ENCODE peak calls at places on chromosomes 13 and 19, in four cellular contexts. One of them, this sample, is unnamed.

GRCh38 chr19:53868091-53868891 is 608 bp downstream of the MYADM start:
- DNase-seq in GM12878: no peak
- DNase-seq in H1: peak; percentile 71
- DNase-seq in HepG2: peak; percentile 47
- DNase-seq in this sample: peak; percentile 50

GRCh38 chr19:5134683-5135082 is 165.8 kb downstream of the KDM4B start:
- DNase-seq in GM12878: no peak
- DNase-seq in H1: no peak
- DNase-seq in HepG2: no peak
- DNase-seq in this sample: no peak

GRCh38 chr19:55638864-55639359 is 1.9 kb upstream of the ZNF580 start:
- DNase-seq in GM12878: no peak
- DNase-seq in H1: peak; percentile 72
- DNase-seq in HepG2: peak; percentile 66
- DNase-seq in this sample: no peak

GRCh38 chr13:26978081-26978860 is 193.3 kb downstream of the USP12 start:
- DNase-seq in GM12878: no peak
- DNase-seq in H1: no peak
- DNase-seq in HepG2: no peak
- DNase-seq in this sample: no peak

GRCh38 chr13:99542788-99543406 is 41.6 kb downstream of the TM9SF2 start:
- DNase-seq in GM12878: peak; percentile 92
- DNase-seq in H1: no peak
- DNase-seq in HepG2: no peak
- DNase-seq in this sample: no peak

GRCh38 chr13:44404261-44405139 is 30.9 kb downstream of the SERP2 start:
- DNase-seq in GM12878: no peak
- DNase-seq in H1: no peak
- DNase-seq in HepG2: peak; percentile 93
- DNase-seq in this sample: no peak

GRCh38 chr19:510606-511100 is 3.4 kb downstream of the TPGS1 start:
- DNase-seq in GM12878: peak; percentile 57
- DNase-seq in H1: peak; percentile 98
- DNase-seq in HepG2: peak; percentile 82
- DNase-seq in this sample: peak; percentile 92

GRCh38 chr13:75479102-75479501 is 2.9 kb downstream of the TBC1D4 start:
- DNase-seq in GM12878: no peak
- DNase-seq in H1: no peak
- DNase-seq in HepG2: no peak
- DNase-seq in this sample: no peak

GRCh38 chr19:16216744-16217670 is 19.3 kb downstream of the AP1M1 start:
- DNase-seq in GM12878: no peak
- DNase-seq in H1: no peak
- DNase-seq in HepG2: no peak
- DNase-seq in this sample: no peak

GRCh38 chr19:13880059-13880672 is 3.2 kb downstream of the NANOS3 start:
- DNase-seq in GM12878: peak; percentile 84
- DNase-seq in H1: peak; percentile 100
- DNase-seq in HepG2: peak; percentile 85
- DNase-seq in this sample: peak; percentile 96

GRCh38 chr13:103354189-103354588 is 288.0 kb upstream of the SLC10A2 start:
- DNase-seq in GM12878: no peak
- DNase-seq in H1: no peak
- DNase-seq in HepG2: no peak
- DNase-seq in this sample: no peak

GRCh38 chr13:42218576-42218975 is 53.4 kb upstream of the AKAP11 start:
- DNase-seq in GM12878: no peak
- DNase-seq in H1: no peak
- DNase-seq in HepG2: no peak
- DNase-seq in this sample: no peak

GRCh38 chr19:48796468-48797083 is 14.3 kb downstream of the BCAT2 start:
- DNase-seq in GM12878: no peak
- DNase-seq in H1: no peak
- DNase-seq in HepG2: no peak
- DNase-seq in this sample: peak; percentile 10

GRCh38 chr19:18659281-18660050 is 22.6 kb downstream of the KLHL26 start:
- DNase-seq in GM12878: no peak
- DNase-seq in H1: no peak
- DNase-seq in HepG2: no peak
- DNase-seq in this sample: no peak

GRCh38 chr19:18655173-18655844 is 18.5 kb downstream of the KLHL26 start:
- DNase-seq in GM12878: no peak
- DNase-seq in H1: no peak
- DNase-seq in HepG2: no peak
- DNase-seq in this sample: no peak

GRCh38 chr19:18656337-18657086 is 19.7 kb downstream of the KLHL26 start:
- DNase-seq in GM12878: no peak
- DNase-seq in H1: no peak
- DNase-seq in HepG2: no peak
- DNase-seq in this sample: no peak

GRCh38 chr19:18658366-18658855 is 21.6 kb downstream of the KLHL26 start:
- DNase-seq in GM12878: no peak
- DNase-seq in H1: no peak
- DNase-seq in HepG2: no peak
- DNase-seq in this sample: no peak

DNA sequence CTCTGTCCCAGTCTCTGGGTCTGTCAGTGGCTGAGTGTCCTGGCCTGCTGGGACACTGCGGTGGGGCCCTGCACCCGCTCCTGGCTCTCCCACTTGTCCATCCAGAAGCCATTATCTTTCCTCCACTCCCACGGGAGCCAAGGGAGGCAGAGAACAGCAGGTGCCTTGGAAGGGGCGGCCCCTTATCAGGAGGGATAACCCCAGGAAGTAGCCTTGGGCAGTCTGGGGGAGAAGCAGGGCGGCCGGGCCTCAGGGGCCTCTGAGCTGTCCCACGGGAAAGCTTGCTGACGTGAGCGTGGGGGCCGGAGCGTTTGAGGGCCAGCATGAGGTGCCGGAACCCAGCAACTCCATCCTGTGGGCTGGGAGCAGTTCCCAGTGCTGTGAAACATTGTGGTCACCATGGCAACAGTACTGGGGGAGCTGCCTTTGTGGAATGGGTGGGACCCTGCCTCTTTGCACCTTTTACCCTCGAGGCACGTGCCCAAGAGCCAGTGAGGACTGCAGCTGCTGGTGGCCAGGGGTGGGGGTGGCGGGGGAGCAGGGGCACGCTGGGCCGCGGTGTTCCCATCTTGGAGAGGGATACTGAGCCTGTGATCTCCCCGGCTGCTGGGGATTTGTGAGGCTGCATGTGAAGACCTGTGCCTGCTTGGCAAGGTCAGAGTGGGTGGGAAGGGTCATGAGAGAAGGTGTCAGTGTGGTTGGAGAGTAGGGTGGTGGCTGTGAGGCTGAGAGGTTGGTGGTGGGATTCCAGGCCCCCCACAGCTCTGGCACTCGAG is 20.9 kb downstream of the KLHL26 start:
- DNase-seq in GM12878: no peak
- DNase-seq in H1: no peak
- DNase-seq in HepG2: no peak
- DNase-seq in this sample: peak; percentile 65
- TF ChIP-seq ZNF274 in GM12878: no peak
- TF ChIP-seq ZNF274 in H1: no peak
- TF ChIP-seq ZNF274 in HepG2: no peak
- TF ChIP-seq ZNF274 in this sample: no peak

DNA sequence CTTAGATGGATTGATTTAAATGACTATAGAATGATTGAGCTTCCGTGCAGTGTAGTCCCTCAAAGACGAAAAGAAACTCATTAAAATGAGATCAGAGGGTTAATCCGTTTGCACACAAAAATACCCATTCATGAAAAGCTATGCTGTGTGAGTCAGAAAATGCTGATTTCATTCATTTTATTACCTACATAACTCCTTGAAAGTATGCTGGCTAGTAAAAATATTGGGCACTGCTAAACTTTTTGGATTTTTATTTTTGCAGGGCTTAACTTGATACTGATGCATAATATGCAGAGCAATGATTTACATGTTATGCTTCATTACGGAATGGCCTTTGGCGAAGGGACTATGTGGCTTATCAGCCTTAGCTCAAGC is 54.2 kb downstream of the WDFY2 start:
- DNase-seq in GM12878: no peak
- DNase-seq in H1: no peak
- DNase-seq in HepG2: no peak
- DNase-seq in this sample: no peak
- TF ChIP-seq BRCA1 in GM12878: no peak
- TF ChIP-seq BRCA1 in H1: no peak
- TF ChIP-seq BRCA1 in HepG2: no peak
- TF ChIP-seq BRCA1 in this sample: no peak

DNA sequence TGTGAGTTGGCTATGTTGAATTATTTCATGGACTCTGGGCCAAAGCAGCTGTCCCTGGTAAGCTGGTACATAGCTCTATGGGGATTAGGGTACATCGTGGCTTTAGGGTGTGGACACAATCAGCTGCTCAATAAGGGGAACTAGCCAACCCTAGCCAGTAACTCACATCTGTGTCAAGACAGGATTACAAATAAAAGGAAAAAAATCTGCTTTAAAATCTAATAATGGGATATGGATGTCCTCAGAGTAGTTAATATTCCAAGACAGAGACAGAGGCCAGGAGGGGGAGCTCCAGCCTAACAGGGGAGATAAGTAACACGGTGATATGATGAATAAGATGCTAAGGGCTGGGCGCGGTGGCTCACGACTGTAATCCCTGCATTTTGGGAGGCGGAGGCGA is 21.1 kb upstream of the ZNF766 start:
- DNase-seq in GM12878: no peak
- DNase-seq in H1: peak; percentile 56
- DNase-seq in HepG2: peak; percentile 40
- DNase-seq in this sample: no peak
- TF ChIP-seq ZNF274 in GM12878: no peak
- TF ChIP-seq ZNF274 in H1: no peak
- TF ChIP-seq ZNF274 in HepG2: no peak
- TF ChIP-seq ZNF274 in this sample: no peak

DNA sequence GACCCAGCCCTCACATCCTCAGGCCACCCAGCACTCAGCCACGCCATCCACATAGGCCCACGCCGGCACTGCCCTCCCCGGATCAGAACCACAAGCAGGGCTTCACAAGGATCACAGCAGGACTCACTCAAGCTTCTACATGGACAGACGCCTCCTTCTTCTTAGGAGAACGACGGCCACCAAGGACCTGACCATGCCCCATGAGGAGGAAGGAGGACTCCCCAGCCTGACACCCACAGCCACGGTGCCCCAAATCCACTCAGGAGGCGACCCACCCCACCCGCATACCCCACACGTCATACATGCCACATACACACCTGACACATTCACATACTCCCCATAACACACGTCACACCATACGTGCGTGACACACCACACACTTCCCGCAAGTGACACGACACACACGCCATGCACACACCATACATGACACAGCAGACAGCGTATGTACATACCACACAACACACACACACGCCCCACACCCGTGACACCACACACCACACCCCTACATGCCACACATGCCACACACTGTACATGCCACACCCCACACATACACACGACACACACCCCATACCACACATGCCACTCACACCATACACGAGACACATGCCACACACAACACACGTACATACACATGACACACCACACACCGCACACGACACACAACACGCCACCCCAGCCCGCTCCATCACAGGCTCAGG is 50.4 kb downstream of the MLLT1 start:
- DNase-seq in GM12878: no peak
- DNase-seq in H1: no peak
- DNase-seq in HepG2: no peak
- DNase-seq in this sample: no peak
- TF ChIP-seq BRCA1 in GM12878: no peak
- TF ChIP-seq BRCA1 in H1: no peak
- TF ChIP-seq BRCA1 in HepG2: no peak
- TF ChIP-seq BRCA1 in this sample: no peak

GRCh38 chr13:51844862-51845573 is at the start of gene TMEM272:
- DNase-seq in GM12878: no peak
- DNase-seq in H1: peak; percentile 94
- DNase-seq in HepG2: peak; percentile 43
- DNase-seq in this sample: peak; percentile 85
- TF ChIP-seq ZNF274 in GM12878: no peak
- TF ChIP-seq ZNF274 in H1: no peak
- TF ChIP-seq ZNF274 in HepG2: peak; percentile 53
- TF ChIP-seq ZNF274 in this sample: no peak

GRCh38 chr13:35470671-35471465 is 5.6 kb downstream of the MAB21L1 start:
- DNase-seq in GM12878: no peak
- DNase-seq in H1: peak; percentile 80
- DNase-seq in HepG2: no peak
- DNase-seq in this sample: no peak
- TF ChIP-seq BRCA1 in GM12878: no peak
- TF ChIP-seq BRCA1 in H1: no peak
- TF ChIP-seq BRCA1 in HepG2: no peak
- TF ChIP-seq BRCA1 in this sample: no peak

GRCh38 chr13:35917252-35917941 is 213.8 kb downstream of the DCLK1 start:
- DNase-seq in GM12878: no peak
- DNase-seq in H1: peak; percentile 33
- DNase-seq in HepG2: no peak
- DNase-seq in this sample: no peak

GRCh38 chr13:35916186-35916585 is 215.0 kb downstream of the DCLK1 start:
- DNase-seq in GM12878: no peak
- DNase-seq in H1: peak; percentile 28
- DNase-seq in HepG2: no peak
- DNase-seq in this sample: no peak

GRCh38 chr13:35912841-35913240 is 218.3 kb downstream of the DCLK1 start:
- DNase-seq in GM12878: no peak
- DNase-seq in H1: peak; percentile 31
- DNase-seq in HepG2: no peak
- DNase-seq in this sample: no peak

GRCh38 chr13:35917942-35918645 is 213.1 kb downstream of the DCLK1 start:
- DNase-seq in GM12878: no peak
- DNase-seq in H1: no peak
- DNase-seq in HepG2: no peak
- DNase-seq in this sample: no peak

DNA sequence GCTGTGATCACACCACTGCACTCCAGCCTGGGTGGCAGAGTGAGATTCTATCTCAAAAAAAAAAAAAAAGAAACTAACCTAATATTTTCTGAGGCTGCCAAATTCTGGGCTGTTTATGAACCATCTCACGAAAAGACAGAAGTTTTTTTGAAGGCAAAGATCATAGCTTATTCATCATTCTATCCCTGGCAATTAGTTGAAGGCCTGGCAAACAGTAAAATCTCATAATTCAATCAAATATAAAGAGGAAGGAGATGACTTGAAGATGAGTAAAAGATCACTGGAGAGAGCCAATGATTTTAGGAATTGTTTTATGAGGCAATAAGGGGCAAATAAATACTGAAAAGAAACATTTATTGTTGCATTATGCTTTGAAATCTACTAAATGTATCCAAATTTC is 216.5 kb downstream of the DCLK1 start:
- DNase-seq in GM12878: no peak
- DNase-seq in H1: no peak
- DNase-seq in HepG2: no peak
- DNase-seq in this sample: no peak
- TF ChIP-seq ZNF274 in GM12878: no peak
- TF ChIP-seq ZNF274 in H1: no peak
- TF ChIP-seq ZNF274 in HepG2: no peak
- TF ChIP-seq ZNF274 in this sample: no peak

This sample was measured in K562.